ENCODE peak calls at places on chromosomes 1 and 21, in five cellular contexts. One of them, this sample, is unnamed.

GRCh38 chr1:6801998-6802397 is 16.7 kb downstream of the CAMTA1 start:
- DNase-seq in GM04503: no peak
- DNase-seq in neural progenitor cell: no peak
- DNase-seq in activated CD4-positive, CD25-positive, alpha-beta regulatory T cell: no peak
- DNase-seq in WTC11: no peak
- DNase-seq in this sample: no peak

GRCh38 chr1:225712391-225712790 is 59.5 kb upstream of the ENAH start:
- DNase-seq in neural progenitor cell: no peak
- DNase-seq in GM04503: no peak
- DNase-seq in activated CD4-positive, CD25-positive, alpha-beta regulatory T cell: no peak
- DNase-seq in WTC11: no peak
- DNase-seq in this sample: no peak

GRCh38 chr21:44485254-44485793 is 30.0 kb downstream of the LRRC3 start:
- DNase-seq in GM04503: no peak
- DNase-seq in activated CD4-positive, CD25-positive, alpha-beta regulatory T cell: no peak
- DNase-seq in WTC11: peak; percentile 82
- DNase-seq in neural progenitor cell: peak; percentile 74
- DNase-seq in this sample: peak; percentile 26

GRCh38 chr1:34631126-34631525 is 123.7 kb upstream of the GJB5 start:
- DNase-seq in neural progenitor cell: no peak
- DNase-seq in GM04503: no peak
- DNase-seq in activated CD4-positive, CD25-positive, alpha-beta regulatory T cell: no peak
- DNase-seq in WTC11: no peak
- DNase-seq in this sample: no peak

GRCh38 chr21:37800122-37800455 is 116.2 kb downstream of the KCNJ6 start:
- DNase-seq in GM04503: no peak
- DNase-seq in WTC11: no peak
- DNase-seq in neural progenitor cell: no peak
- DNase-seq in activated CD4-positive, CD25-positive, alpha-beta regulatory T cell: no peak
- DNase-seq in this sample: no peak

GRCh38 chr1:57874426-57874825 is 450.6 kb upstream of the DAB1 start:
- DNase-seq in WTC11: no peak
- DNase-seq in GM04503: peak; percentile 3
- DNase-seq in activated CD4-positive, CD25-positive, alpha-beta regulatory T cell: no peak
- DNase-seq in neural progenitor cell: no peak
- DNase-seq in this sample: no peak

GRCh38 chr1:62362061-62362951 is 43.1 kb upstream of the KANK4 start:
- DNase-seq in activated CD4-positive, CD25-positive, alpha-beta regulatory T cell: no peak
- DNase-seq in neural progenitor cell: no peak
- DNase-seq in GM04503: no peak
- DNase-seq in WTC11: no peak
- DNase-seq in this sample: no peak

GRCh38 chr1:28313710-28314510 is 14.9 kb upstream of the MED18 start:
- DNase-seq in neural progenitor cell: no peak
- DNase-seq in WTC11: no peak
- DNase-seq in activated CD4-positive, CD25-positive, alpha-beta regulatory T cell: no peak
- DNase-seq in GM04503: no peak
- DNase-seq in this sample: no peak

GRCh38 chr1:151915066-151915686 is 5.9 kb upstream of the THEM4 start:
- DNase-seq in GM04503: no peak
- DNase-seq in neural progenitor cell: no peak
- DNase-seq in activated CD4-positive, CD25-positive, alpha-beta regulatory T cell: no peak
- DNase-seq in WTC11: no peak
- DNase-seq in this sample: no peak

GRCh38 chr21:31475223-31475622 is 131.2 kb upstream of the TIAM1 start:
- DNase-seq in activated CD4-positive, CD25-positive, alpha-beta regulatory T cell: no peak
- DNase-seq in neural progenitor cell: no peak
- DNase-seq in WTC11: no peak
- DNase-seq in GM04503: no peak
- DNase-seq in this sample: no peak

GRCh38 chr21:26846036-26846931 is 1.1 kb upstream of the ADAMTS1 start:
- DNase-seq in neural progenitor cell: peak; percentile 79
- DNase-seq in GM04503: peak; percentile 44
- DNase-seq in WTC11: peak; percentile 72
- DNase-seq in activated CD4-positive, CD25-positive, alpha-beta regulatory T cell: no peak
- DNase-seq in this sample: no peak

GRCh38 chr1:25035523-25036116 is 105.5 kb upstream of the RUNX3 start:
- DNase-seq in GM04503: no peak
- DNase-seq in WTC11: no peak
- DNase-seq in activated CD4-positive, CD25-positive, alpha-beta regulatory T cell: no peak
- DNase-seq in neural progenitor cell: no peak
- DNase-seq in this sample: no peak

GRCh38 chr1:63024132-63024531 is 240.2 kb downstream of the ATG4C start:
- DNase-seq in GM04503: no peak
- DNase-seq in activated CD4-positive, CD25-positive, alpha-beta regulatory T cell: no peak
- DNase-seq in WTC11: no peak
- DNase-seq in neural progenitor cell: no peak
- DNase-seq in this sample: no peak

This sample was measured in T follicular helper cell.